ENCODE peak calls at places on chromosomes 6 and 20, in six cellular contexts. U is IMR-90, M is trophoblast cell, E is H1, Z is mesenchymal stem cell, S is H9. X is an unnamed sample.

GRCh38 chr6:43924222-43924702 is 154.3 kb downstream of the VEGFA start:
- DNase-seq in S (no peak), M (no peak), E (no peak), U (peak), Z (no peak), X (no peak)

GRCh38 chr6:123526128-123526527 is 110.6 kb downstream of the TRDN start:
- DNase-seq in M (peak), E (no peak), Z (no peak), U (no peak), S (no peak), X (no peak)

GRCh38 chr6:34573567-34574183 is 17.5 kb upstream of the SPDEF start:
- DNase-seq in U (no peak), S (no peak), M (no peak), E (no peak), Z (no peak), X (no peak)

GRCh38 chr20:1909097-1909496 is 13.9 kb downstream of the SIRPA start:
- DNase-seq in U (no peak), E (no peak), Z (no peak), M (no peak), S (no peak), X (no peak)

GRCh38 chr6:162726997-162727346 is 594 bp downstream of the PRKN start:
- DNase-seq in U (no peak), E (no peak), S (no peak), M (peak), Z (peak), X (no peak)

GRCh38 chr6:110547266-110547964 is 71.0 kb upstream of the SLC22A16 start:
- DNase-seq in Z (peak), M (no peak), U (peak), E (no peak), S (no peak), X (no peak)

GRCh38 chr20:56247954-56248782 is at the start of gene MC3R:
- DNase-seq in S (peak), E (peak), Z (no peak), U (peak), M (peak), X (peak)

GRCh38 chr6:101086473-101086872 is 205.3 kb upstream of the ASCC3 start:
- DNase-seq in S (peak), E (no peak), U (no peak), M (no peak), Z (no peak), X (no peak)

GRCh38 chr6:4853782-4854511 is 77.7 kb downstream of the CDYL start:
- DNase-seq in U (peak), M (peak), Z (peak), S (no peak), E (no peak), X (no peak)

GRCh38 chr20:51985013-51985415 is 182.7 kb upstream of the SALL4 start:
- DNase-seq in M (peak), Z (peak), E (no peak), S (no peak), U (peak), X (no peak)

GRCh38 chr20:53201588-53201987 is 229.4 kb downstream of the TSHZ2 start:
- DNase-seq in M (no peak), S (no peak), E (no peak), Z (no peak), U (no peak), X (no peak)

GRCh38 chr6:82741996-82742385 is 323.6 kb downstream of the UBE3D start:
- DNase-seq in U (no peak), M (no peak), Z (no peak), S (no peak), E (no peak), X (peak)

GRCh38 chr6:52400316-52401041 is 19.7 kb upstream of the EFHC1 start:
- DNase-seq in E (no peak), U (no peak), S (no peak), M (no peak), Z (no peak), X (no peak)

GRCh38 chr6:163229050-163229449 is 185.5 kb upstream of the QKI start:
- DNase-seq in S (no peak), U (no peak), M (no peak), E (no peak), Z (no peak), X (no peak)

GRCh38 chr20:5191829-5192569 is 65.2 kb downstream of the CDS2 start:
- DNase-seq in U (peak), M (peak), Z (peak), E (no peak), S (peak), X (peak)

GRCh38 chr6:25960689-25961088 is 1.9 kb upstream of the TRIM38 start:
- DNase-seq in Z (no peak), S (no peak), U (no peak), E (no peak), M (no peak), X (no peak)

GRCh38 chr6:25961619-25962367 is 809 bp upstream of the TRIM38 start:
- DNase-seq in M (no peak), Z (no peak), E (no peak), U (no peak), S (no peak), X (no peak)

GRCh38 chr6:25958700-25959162 is 3.9 kb upstream of the TRIM38 start:
- DNase-seq in U (peak), E (no peak), S (no peak), Z (no peak), M (no peak), X (no peak)

GRCh38 chr6:25962368-25963127 is at the start of gene TRIM38:
- DNase-seq in Z (peak), E (no peak), S (peak), M (peak), U (peak), X (no peak)

GRCh38 chr6:25959890-25960531 is 2.6 kb upstream of the TRIM38 start:
- DNase-seq in S (no peak), E (no peak), U (peak), M (peak), Z (peak), X (no peak)
- H2AFZ ChIP-seq in S (no peak), E (no peak), U (no peak), M (no peak), Z (no peak), X (no peak)

GRCh38 chr20:19260412-19261090 is 48.1 kb downstream of the SLC24A3 start:
- DNase-seq in Z (peak), S (no peak), M (no peak), U (no peak), E (no peak), X (no peak)
- H3K23ac ChIP-seq in Z (no peak), S (no peak), M (no peak), U (no peak), E (no peak), X (no peak)

DNA sequence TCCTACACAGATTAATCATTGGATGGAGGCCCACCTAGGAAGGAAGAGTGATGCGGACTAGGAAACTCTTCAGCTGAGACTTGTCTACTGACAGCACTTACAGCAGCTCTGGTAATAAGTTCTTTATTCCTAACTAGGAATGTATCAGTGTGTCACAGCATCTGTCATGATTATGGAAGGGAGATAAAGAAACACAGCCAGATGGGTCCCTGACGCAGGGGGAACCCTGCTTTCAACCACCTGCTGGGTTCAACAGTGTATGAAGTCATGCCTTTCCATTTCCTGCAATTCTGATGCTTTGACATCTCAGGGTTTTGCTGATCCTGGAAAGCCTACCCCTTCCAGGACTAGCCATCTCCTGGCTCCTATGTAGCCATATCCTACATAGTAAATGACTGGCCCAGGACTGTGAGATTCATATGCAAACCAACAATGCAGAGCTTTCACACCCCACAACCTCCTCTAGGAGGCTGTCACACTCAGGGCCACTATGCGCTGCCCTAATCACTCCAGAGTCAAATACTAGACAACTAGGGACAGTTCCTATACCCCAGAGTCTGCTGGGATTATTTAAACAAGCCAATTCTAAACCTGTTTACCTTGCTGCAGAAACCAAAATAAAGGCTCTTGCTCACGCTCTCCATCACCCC is 29.0 kb upstream of the MANEA start:
- DNase-seq in U (no peak), S (no peak), Z (no peak), M (no peak), E (no peak), X (no peak)
- H2BK5ac ChIP-seq in U (no peak), S (no peak), Z (no peak), M (no peak), E (no peak), X (no peak)

DNA sequence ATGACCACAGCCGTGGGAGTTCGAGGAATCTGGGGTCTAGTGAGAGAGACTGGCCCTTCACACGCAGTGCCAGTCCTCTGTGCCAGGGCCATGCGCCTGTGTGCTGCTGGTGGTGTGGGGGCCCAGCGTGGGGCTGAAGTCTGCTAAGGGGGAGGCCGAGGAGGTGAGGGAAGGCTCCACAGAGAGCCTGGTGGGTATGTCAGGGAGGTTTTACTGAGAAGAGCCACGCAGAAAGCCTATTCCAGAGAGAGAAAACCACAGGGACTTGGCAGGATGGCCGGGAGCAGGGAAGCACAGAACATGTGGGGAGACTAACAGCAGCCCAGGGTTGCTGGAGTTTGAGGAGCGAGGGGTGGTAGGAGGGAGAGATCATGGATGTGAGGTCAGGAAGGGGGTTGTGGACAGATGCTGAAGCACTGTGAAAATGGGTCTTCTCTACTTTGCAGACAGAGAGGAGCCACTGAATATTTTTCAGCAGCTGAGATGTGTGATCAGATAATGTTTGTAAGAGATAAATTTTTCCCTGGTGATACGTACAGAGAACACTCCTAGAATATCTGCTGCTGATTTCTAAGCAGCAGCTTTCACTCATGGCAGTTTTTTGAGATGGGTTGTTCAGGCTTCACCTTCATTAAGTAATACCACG is 35.4 kb downstream of the DUSP22 start:
- DNase-seq in Z (no peak), M (no peak), S (no peak), E (no peak), U (peak), X (no peak)
- H2AFZ ChIP-seq in Z (no peak), M (no peak), S (no peak), E (no peak), U (peak), X (no peak)